ENCODE peak calls at places on chromosomes 7 and 10, in five cellular contexts. D is stimulated activated CD4-positive, alpha-beta T cell treated with anti-CD3 and anti-CD28 coated beads, Interleukin-1b, Interleukin-23, amount 100 ng/mL, for 24 hours; B is Daoy; G is HCT116; P is Ammon's horn. Y is an unnamed sample.

GRCh38 chr10:12981570-12981969 is 19.9 kb downstream of the CCDC3 start:
- DNase-seq in D (no peak), B (peak; percentile 37), G (peak; percentile 90), P (no peak), Y (no peak)

GRCh38 chr10:101552445-101552844 is 35.6 kb downstream of the POLL start:
- DNase-seq in D (no peak), B (no peak), G (no peak), P (no peak), Y (no peak)

GRCh38 chr7:45938626-45939302 is 17.7 kb upstream of the IGFBP3 start:
- DNase-seq in D (no peak), B (peak; percentile 58), G (no peak), P (no peak), Y (no peak)

GRCh38 chr10:12418725-12419278 is 69.5 kb downstream of the CAMK1D start:
- DNase-seq in D (no peak), B (peak; percentile 58), G (no peak), P (no peak), Y (peak; percentile 19)

GRCh38 chr10:72719941-72720592 is 28.1 kb downstream of the MCU start:
- DNase-seq in D (no peak), B (peak; percentile 9), G (no peak), P (no peak), Y (peak; percentile 26)

GRCh38 chr10:45660876-45661411 is 11.6 kb downstream of the ZFAND4 start:
- DNase-seq in D (no peak), B (no peak), G (no peak), P (no peak), Y (no peak)

GRCh38 chr7:131480384-131481315 is 75.8 kb downstream of the PODXL start:
- DNase-seq in D (no peak), B (peak; percentile 50), G (no peak), P (no peak), Y (peak; percentile 66)

GRCh38 chr10:58282615-58283014 is 13.7 kb downstream of the CISD1 start:
- DNase-seq in D (no peak), B (no peak), G (no peak), P (peak; percentile 38), Y (no peak)

GRCh38 chr10:12703813-12704212 is 297.7 kb downstream of the CCDC3 start:
- DNase-seq in D (no peak), B (peak; percentile 65), G (no peak), P (no peak), Y (peak; percentile 71)

GRCh38 chr7:2508327-2509231 is 11.0 kb upstream of the LFNG start:
- DNase-seq in D (no peak), B (peak; percentile 89), G (no peak), P (no peak), Y (no peak)

GRCh38 chr7:35259555-35259954 is 5.7 kb upstream of the TBX20 start:
- DNase-seq in D (no peak), B (no peak), G (no peak), P (no peak), Y (no peak)

GRCh38 chr10:112124859-112125258 is 58.7 kb downstream of the GPAM start:
- DNase-seq in D (no peak), B (no peak), G (no peak), P (no peak), Y (no peak)

GRCh38 chr7:30595461-30596042 is 874 bp downstream of the GARS1 start:
- DNase-seq in D (no peak), B (peak; percentile 16), G (no peak), P (peak; percentile 2), Y (peak; percentile 33)

GRCh38 chr10:124744047-124744687 is at the start of gene FAM53B:
- DNase-seq in D (peak; percentile 77), B (peak; percentile 87), G (peak; percentile 56), P (peak; percentile 90), Y (peak; percentile 88)

GRCh38 chr7:116671681-116672595 is at the start of gene MET:
- DNase-seq in D (peak; percentile 42), B (peak; percentile 98), G (peak; percentile 84), P (peak; percentile 73), Y (peak; percentile 97)

GRCh38 chr10:58625070-58625469 is 112.4 kb downstream of the BICC1 start:
- DNase-seq in D (no peak), B (peak; percentile 78), G (no peak), P (no peak), Y (no peak)

GRCh38 chr10:59181668-59182067 is 5.2 kb downstream of the PHYHIPL start:
- DNase-seq in D (no peak), B (peak; percentile 30), G (peak; percentile 50), P (peak; percentile 89), Y (peak; percentile 77)

GRCh38 chr10:90407116-90407515 is 450.7 kb downstream of the HTR7 start:
- DNase-seq in D (no peak), B (peak; percentile 34), G (no peak), P (no peak), Y (no peak)

GRCh38 chr10:89025453-89025852 is 34.9 kb downstream of the FAS start:
- DNase-seq in D (no peak), B (no peak), G (no peak), P (no peak), Y (no peak)

GRCh38 chr7:15753834-15754600 is 67.5 kb upstream of the MEOX2 start:
- DNase-seq in D (no peak), B (no peak), G (no peak), P (no peak), Y (no peak)

GRCh38 chr10:90777614-90778013 is 80.2 kb downstream of the HTR7 start:
- DNase-seq in D (no peak), B (no peak), G (no peak), P (peak; percentile 53), Y (no peak)

GRCh38 chr7:47672267-47672920 is 90.5 kb upstream of the TNS3 start:
- DNase-seq in D (no peak), B (no peak), G (no peak), P (no peak), Y (no peak)

GRCh38 chr7:25732771-25733217 is 419.2 kb upstream of the NFE2L3 start:
- DNase-seq in D (no peak), B (no peak), G (no peak), P (no peak), Y (no peak)

GRCh38 chr10:92742331-92743228 is 52.8 kb downstream of the HHEX start:
- DNase-seq in D (no peak), B (no peak), G (no peak), P (peak; percentile 57), Y (no peak)

GRCh38 chr7:22137466-22137865 is 191.8 kb upstream of the CDCA7L start:
- DNase-seq in D (no peak), B (no peak), G (no peak), P (no peak), Y (no peak)

GRCh38 chr10:62814901-62815372 is 1.2 kb downstream of the EGR2 start:
- DNase-seq in D (no peak), B (peak; percentile 13), G (no peak), P (no peak), Y (no peak)

GRCh38 chr10:36612436-36612835 is 513.0 kb upstream of the ANKRD30A start:
- DNase-seq in D (no peak), B (no peak), G (no peak), P (no peak), Y (no peak)

GRCh38 chr7:73738220-73738611 is 386 bp downstream of the ABHD11 start:
- DNase-seq in D (peak; percentile 51), B (peak; percentile 80), G (no peak), P (peak; percentile 43), Y (peak; percentile 69)

GRCh38 chr7:51234139-51234538 is 82.5 kb downstream of the COBL start:
- DNase-seq in D (no peak), B (peak; percentile 54), G (no peak), P (no peak), Y (no peak)

GRCh38 chr10:26733750-26734568 is 36.5 kb downstream of the PDSS1 start:
- DNase-seq in D (no peak), B (no peak), G (no peak), P (peak; percentile 68), Y (no peak)

GRCh38 chr10:132145002-132145401 is 41.7 kb upstream of the DPYSL4 start:
- DNase-seq in D (no peak), B (no peak), G (no peak), P (no peak), Y (no peak)

GRCh38 chr10:125375210-125375609 is 214.8 kb upstream of the CTBP2 start:
- DNase-seq in D (no peak), B (no peak), G (peak; percentile 29), P (peak; percentile 32), Y (peak; percentile 25)

GRCh38 chr7:124369310-124369709 is 336.4 kb upstream of the TMEM229A start:
- DNase-seq in D (no peak), B (no peak), G (no peak), P (no peak), Y (no peak)

Y was measured in ACHN.